ENCODE peak calls at places on chromosomes 11 and 22, in six cellular contexts. O is heart right ventricle; T is hepatocyte; R is left ventricle myocardium inferior; E is CD8-positive, alpha-beta memory T cell; J is tibial nerve. K is an unnamed sample.
A peak's percentile ranks its signal among the peaks of the same experiment; 100 is the strongest.

GRCh38 chr11:58390551-58391063 is 16.1 kb downstream of the OR5B3 start:
- DNase-seq in O (peak; percentile 4), T (no peak), R (no peak), E (no peak), J (no peak), K (no peak)

GRCh38 chr22:26964642-26965041 is 307.3 kb downstream of the MIAT start:
- DNase-seq in O (no peak), T (no peak), R (no peak), E (no peak), J (no peak), K (no peak)

GRCh38 chr22:26321469-26321913 is 107.6 kb upstream of the ASPHD2 start:
- DNase-seq in O (peak; percentile 55), T (no peak), R (peak; percentile 60), E (no peak), J (no peak), K (no peak)

GRCh38 chr11:117316197-117316961 is at the start of gene BACE1:
- DNase-seq in O (peak; percentile 83), T (peak; percentile 90), R (peak; percentile 84), E (peak; percentile 5), J (peak; percentile 43), K (peak; percentile 93)

GRCh38 chr22:39953101-39953500 is 7.1 kb upstream of the TMA7B start:
- DNase-seq in O (no peak), T (no peak), R (no peak), E (no peak), J (no peak), K (no peak)

GRCh38 chr11:112655386-112655785 is 305.8 kb upstream of the NCAM1 start:
- DNase-seq in O (peak; percentile 74), T (peak; percentile 44), R (peak; percentile 87), E (no peak), J (peak; percentile 49), K (peak; percentile 81)

GRCh38 chr11:121881806-121882205 is 234.2 kb downstream of the BLID start:
- DNase-seq in O (no peak), T (no peak), R (no peak), E (no peak), J (no peak), K (peak; percentile 31)

GRCh38 chr22:49999901-50000586 is 12.5 kb downstream of the IL17REL start:
- DNase-seq in O (no peak), T (no peak), R (no peak), E (no peak), J (no peak), K (no peak)

GRCh38 chr11:2867142-2867541 is 18.4 kb downstream of the CDKN1C start:
- DNase-seq in O (no peak), T (no peak), R (no peak), E (no peak), J (no peak), K (no peak)

GRCh38 chr11:105458071-105458470 is 151.8 kb upstream of the GRIA4 start:
- DNase-seq in O (no peak), T (no peak), R (no peak), E (no peak), J (no peak), K (no peak)

GRCh38 chr22:32764330-32765116 is 37.0 kb upstream of the TIMP3 start:
- DNase-seq in O (peak; percentile 65), T (peak; percentile 50), R (peak; percentile 65), E (no peak), J (peak; percentile 45), K (peak; percentile 94)

GRCh38 chr22:37295946-37296345 is 13.6 kb downstream of the CYTH4 start:
- DNase-seq in O (no peak), T (no peak), R (no peak), E (no peak), J (no peak), K (no peak)

GRCh38 chr22:36758792-36759271 is 17.1 kb downstream of the IFT27 start:
- DNase-seq in O (no peak), T (no peak), R (no peak), E (no peak), J (no peak), K (no peak)

GRCh38 chr11:9827700-9828099 is 163.8 kb downstream of the SWAP70 start:
- DNase-seq in O (no peak), T (no peak), R (no peak), E (no peak), J (no peak), K (no peak)

GRCh38 chr11:78031629-78032028 is 8.6 kb upstream of the KCTD14 start:
- DNase-seq in O (no peak), T (no peak), R (no peak), E (no peak), J (no peak), K (no peak)

GRCh38 chr11:40099391-40100169 is 1359.9 kb downstream of the LRRC4C start:
- DNase-seq in O (no peak), T (no peak), R (no peak), E (no peak), J (no peak), K (no peak)

GRCh38 chr22:25131198-25131887 is 68.3 kb upstream of the CRYBB3 start:
- DNase-seq in O (no peak), T (no peak), R (no peak), E (no peak), J (no peak), K (no peak)
- H3K27ac ChIP-seq in O (peak overlapping the region; percentile 28), T (no peak overlapping the region), R (peak overlapping the region; percentile 63), E (no peak overlapping the region), J (no peak overlapping the region), K (no peak overlapping the region)

DNA sequence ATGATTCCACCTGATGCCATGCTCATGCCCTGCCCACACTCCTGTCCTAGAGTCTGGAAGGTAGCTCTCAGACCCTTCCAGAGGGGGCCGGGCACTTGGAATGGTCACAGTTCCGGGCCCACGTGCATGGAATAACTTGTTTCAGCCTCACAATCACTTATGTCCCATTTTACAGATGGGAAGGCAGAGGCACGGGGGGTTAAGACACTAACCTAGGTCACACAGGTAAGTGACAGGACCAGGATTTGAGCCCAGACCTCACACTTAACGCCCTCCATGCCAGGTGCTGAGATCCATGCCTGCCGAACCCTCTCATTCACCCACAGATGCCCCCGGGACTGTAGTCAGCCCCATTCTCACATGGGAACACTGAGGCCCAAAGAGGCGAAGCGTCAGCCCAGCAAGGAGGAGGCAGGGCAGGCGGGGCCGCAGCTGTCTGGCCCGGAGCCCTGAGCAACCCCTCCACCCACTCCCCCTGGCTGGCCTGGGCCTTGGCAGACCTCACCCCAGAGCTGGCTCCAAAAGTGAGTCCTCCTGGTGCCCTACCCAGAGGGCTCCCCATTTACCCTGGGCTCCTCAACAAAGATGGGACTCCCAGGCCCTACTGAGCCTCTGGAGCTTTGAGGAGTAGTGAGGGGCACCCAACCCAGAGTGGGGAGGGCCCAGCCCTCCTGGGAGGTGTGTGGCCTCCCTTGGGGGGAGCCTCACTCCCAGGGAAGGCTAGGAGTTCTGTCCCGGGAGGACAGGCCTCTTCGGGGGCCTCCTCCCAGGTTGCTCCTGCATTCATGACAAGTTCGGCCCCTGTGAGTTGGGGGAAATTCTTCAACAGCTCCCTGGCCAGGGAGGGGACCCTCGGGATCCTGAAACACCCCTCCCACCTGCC is 2.4 kb upstream of the ALDH3B1 start:
- DNase-seq in O (no peak), T (no peak), R (no peak), E (no peak), J (no peak), K (no peak)
- H3K27ac ChIP-seq in O (no peak overlapping the region), T (no peak overlapping the region), R (no peak overlapping the region), E (no peak overlapping the region), J (peak overlapping the region; percentile 98), K (no peak overlapping the region)

GRCh38 chr11:5691963-5692358 is 2.4 kb downstream of the TRIM22 start:
- DNase-seq in O (no peak), T (no peak), R (no peak), E (no peak), J (no peak), K (no peak)
- H3K27ac ChIP-seq in O (peak overlapping the region; percentile 17), T (no peak overlapping the region), R (peak overlapping the region; percentile 90), E (peak overlapping the region; percentile 11), J (peak overlapping the region; percentile 38), K (no peak overlapping the region)

DNA sequence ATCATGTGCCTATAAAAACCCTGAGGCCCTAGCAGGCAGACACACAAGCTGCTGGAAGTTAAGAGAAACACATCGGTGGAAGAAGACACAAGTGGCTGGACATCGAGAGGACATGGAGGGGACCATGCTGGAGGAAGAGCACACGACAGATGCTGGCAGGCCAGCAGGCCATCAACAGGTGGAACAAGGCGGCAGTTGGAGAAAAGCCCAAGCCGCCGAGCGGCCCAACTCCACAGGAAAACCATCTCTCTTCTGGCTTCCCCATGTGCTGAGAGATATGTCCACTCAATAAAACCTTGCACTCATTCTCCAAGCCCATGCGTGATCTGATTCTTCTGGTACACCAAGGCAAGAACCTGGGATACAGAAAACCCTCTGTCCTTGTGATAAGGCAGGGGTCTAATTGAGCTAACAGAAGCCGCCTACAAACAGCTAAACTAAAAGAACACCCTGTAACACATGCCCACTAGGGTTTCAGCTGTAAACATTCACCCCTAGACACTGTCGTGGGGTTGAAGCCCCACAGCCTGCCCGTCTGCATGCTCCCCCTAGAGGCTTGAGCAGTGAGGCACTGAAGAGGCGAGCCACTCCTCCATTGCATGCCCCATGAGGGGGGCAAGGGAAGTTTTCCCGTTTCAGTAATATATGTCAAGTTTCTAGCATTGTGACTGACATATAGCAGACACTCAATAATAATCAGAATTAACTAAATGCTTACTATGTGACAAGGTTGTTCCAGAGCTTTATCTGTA is 39.0 kb upstream of the MMP20 start:
- DNase-seq in O (no peak), T (no peak), R (no peak), E (no peak), J (no peak), K (no peak)
- H3K27ac ChIP-seq in O (no peak overlapping the region), T (no peak overlapping the region), R (no peak overlapping the region), E (no peak overlapping the region), J (no peak overlapping the region), K (no peak overlapping the region)

GRCh38 chr22:24416611-24417010 is 10.8 kb upstream of the ADORA2A start:
- DNase-seq in O (no peak), T (no peak), R (no peak), E (no peak), J (no peak), K (no peak)

GRCh38 chr22:24419480-24419860 is 7.9 kb upstream of the ADORA2A start:
- DNase-seq in O (no peak), T (no peak), R (no peak), E (no peak), J (no peak), K (no peak)

GRCh38 chr22:24418786-24419479 is 8.5 kb upstream of the ADORA2A start:
- DNase-seq in O (no peak), T (no peak), R (no peak), E (no peak), J (no peak), K (no peak)

GRCh38 chr22:24417200-24417599 is 10.2 kb upstream of the ADORA2A start:
- DNase-seq in O (no peak), T (no peak), R (no peak), E (no peak), J (no peak), K (no peak)

DNA sequence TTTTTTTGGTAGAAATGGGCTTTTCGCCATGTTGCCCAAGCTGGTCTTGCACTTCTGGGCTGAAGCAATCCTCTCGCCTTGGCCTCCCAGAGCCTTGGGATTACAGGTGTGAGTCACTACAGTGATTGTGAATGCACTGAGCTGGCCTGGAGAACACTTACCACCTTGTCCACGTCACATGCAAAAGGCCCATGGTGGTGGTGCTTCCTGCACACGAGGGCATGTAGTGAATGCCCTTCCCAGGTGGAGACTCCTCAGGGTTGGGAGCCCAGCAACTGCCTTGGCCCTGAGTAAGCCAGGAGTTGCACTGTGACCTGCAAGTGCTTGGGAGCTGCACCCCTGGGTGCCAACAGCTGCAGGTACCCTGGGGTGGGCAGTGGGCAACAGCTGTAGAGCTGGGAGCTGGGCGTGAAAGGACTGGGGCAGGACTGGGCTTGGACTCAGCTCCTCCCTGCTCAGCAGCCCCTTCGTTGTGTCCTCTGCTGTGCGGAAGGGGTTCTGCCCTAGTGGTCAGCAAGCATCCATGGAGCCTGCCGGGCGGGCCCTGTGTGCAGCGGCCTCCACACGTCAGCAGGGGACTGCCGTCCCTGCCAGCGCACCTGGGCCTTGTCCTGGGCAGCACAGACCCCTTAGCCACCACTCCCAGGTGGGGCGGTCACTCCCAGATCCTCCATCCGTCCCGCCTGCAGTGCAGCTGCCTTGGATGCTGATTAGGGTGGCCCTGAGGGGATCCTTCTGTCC is 9.3 kb upstream of the ADORA2A start:
- DNase-seq in O (no peak), T (no peak), R (no peak), E (no peak), J (no peak), K (no peak)
- H3K27ac ChIP-seq in O (no peak overlapping the region), T (no peak overlapping the region), R (no peak overlapping the region), E (no peak overlapping the region), J (no peak overlapping the region), K (peak overlapping the region; percentile 57)

K was measured in cardiac muscle cell.